ENCODE peak calls at places on chromosomes 3 and 15, in six cellular contexts. T is H9, C is mesenchymal stem cell, I is IMR-90, E is neuronal stem cell, D is H1. M is an unnamed sample. For H3K27me3, the result is how much of the 10 kb centered on the place peaks cover.

GRCh38 chr15:99421172-99421656 is 144.6 kb upstream of the MEF2A start:
- DNase-seq in T (no peak), C (peak), I (peak), E (no peak), D (no peak), M (no peak)

GRCh38 chr15:59186501-59186900 is 20.1 kb upstream of the LDHAL6B start:
- DNase-seq in T (no peak), C (peak), I (peak), E (no peak), D (no peak), M (no peak)

GRCh38 chr3:26653811-26654379 is 31.3 kb downstream of the LRRC3B start:
- DNase-seq in T (no peak), C (no peak), I (no peak), E (no peak), D (no peak), M (no peak)

GRCh38 chr3:40086890-40087884 is 222.3 kb upstream of the EIF1B start:
- DNase-seq in T (no peak), C (no peak), I (no peak), E (no peak), D (no peak), M (no peak)

GRCh38 chr15:63601026-63601726 is 4.0 kb downstream of the FBXL22 start:
- DNase-seq in T (no peak), C (peak), I (peak), E (peak), D (no peak), M (no peak)

GRCh38 chr15:92845109-92845508 is 55.0 kb upstream of the CHD2 start:
- DNase-seq in T (no peak), C (peak), I (peak), E (no peak), D (no peak), M (no peak)

GRCh38 chr3:36937492-36937891 is 7.4 kb downstream of the TRANK1 start:
- DNase-seq in T (no peak), C (no peak), I (no peak), E (no peak), D (no peak), M (no peak)

GRCh38 chr15:31552482-31553099 is 226.0 kb downstream of the KLF13 start:
- DNase-seq in T (no peak), C (no peak), I (peak), E (no peak), D (no peak), M (no peak)

GRCh38 chr3:48919215-48920138 is 835 bp downstream of the ARIH2 start:
- DNase-seq in T (peak), C (peak), I (peak), E (no peak), D (no peak), M (peak)

GRCh38 chr15:57656434-57656833 is 50.1 kb upstream of the POLR2M start:
- DNase-seq in T (no peak), C (no peak), I (no peak), E (no peak), D (no peak), M (no peak)
- H4K91ac ChIP-seq in T (no peak), C (no peak), I (no peak), E (no peak), D (no peak), M (no peak)

DNA sequence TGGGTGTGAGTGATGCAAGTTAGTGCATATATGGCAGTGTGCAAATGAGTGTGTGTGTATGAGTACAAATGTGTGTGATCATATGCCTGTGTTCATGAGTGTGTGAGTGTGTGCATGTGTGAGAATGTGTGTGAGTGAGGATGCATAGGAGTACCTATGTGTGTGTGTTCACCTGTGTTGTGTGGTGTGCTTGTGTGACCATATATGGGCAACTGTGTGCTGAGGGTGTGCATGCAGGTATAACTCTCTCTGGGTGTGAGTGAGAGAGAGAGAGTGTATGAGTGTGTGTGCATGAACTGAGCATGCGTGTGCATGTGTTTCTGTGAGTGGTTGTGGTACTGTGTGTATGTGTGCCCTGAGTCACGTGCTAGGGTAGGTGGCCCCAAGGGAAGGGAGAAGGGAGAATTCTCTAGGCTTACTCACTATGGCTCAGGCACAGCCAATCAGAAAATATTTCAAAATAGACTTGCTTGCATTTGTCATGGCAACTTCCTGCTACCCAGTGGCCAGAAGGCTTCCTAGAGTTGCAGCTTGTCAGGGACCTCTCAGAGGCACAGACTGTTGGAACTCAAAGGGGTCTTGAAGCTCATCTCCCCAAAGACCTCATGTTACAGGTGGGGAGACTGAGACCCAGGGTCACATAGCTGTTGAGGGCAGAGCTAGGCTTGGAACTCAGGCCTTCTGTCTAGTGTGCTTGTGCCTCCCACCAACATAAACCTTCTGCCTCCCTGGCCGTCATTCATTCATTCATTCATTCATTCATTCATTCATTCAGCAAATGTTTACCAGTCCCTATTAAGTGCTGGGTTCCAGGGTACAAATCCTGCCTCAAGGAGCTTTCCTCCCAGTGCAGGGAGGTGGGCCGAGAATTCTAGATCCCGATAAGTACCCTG is 10.6 kb upstream of the RFT1 start:
- DNase-seq in T (no peak), C (peak), I (peak), E (no peak), D (no peak), M (peak)
- H3K27ac ChIP-seq in T (no peak), C (no peak), I (peak), E (no peak), D (no peak), M (no peak)

DNA sequence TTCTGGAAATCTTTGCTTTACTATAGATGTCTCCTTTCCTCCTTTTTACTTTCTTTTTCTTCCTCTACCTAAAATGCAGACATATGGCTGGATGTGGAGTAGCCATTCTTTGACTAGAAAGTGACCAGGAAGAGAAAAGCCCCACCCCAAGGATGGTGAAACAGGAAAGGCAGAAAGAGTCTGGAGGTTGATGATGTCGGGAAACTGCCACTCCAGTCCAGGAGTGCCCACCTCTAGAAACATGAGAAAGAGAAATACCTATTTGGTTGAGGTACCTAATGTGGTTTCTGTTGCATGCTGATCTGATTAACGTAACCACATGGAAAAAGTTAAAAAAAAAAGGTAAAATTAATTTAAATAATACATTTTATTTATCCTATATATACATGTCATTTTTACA is 55.2 kb upstream of the SSR3 start:
- DNase-seq in T (no peak), C (no peak), I (no peak), E (no peak), D (no peak), M (no peak)
- H3K27me3 ChIP-seq in T (under half), C (under half), I (under half), E (under half), D (under half), M (under half)

GRCh38 chr3:195868336-195868865 is 40.0 kb downstream of the TNK2 start:
- DNase-seq in T (no peak), C (no peak), I (no peak), E (no peak), D (no peak), M (no peak)
- H4K91ac ChIP-seq in T (no peak), C (no peak), I (no peak), E (no peak), D (no peak), M (no peak)

GRCh38 chr3:107662109-107662477 is 139.3 kb downstream of the BBX start:
- DNase-seq in T (no peak), C (peak), I (peak), E (no peak), D (no peak), M (no peak)
- H3K27ac ChIP-seq in T (no peak), C (no peak), I (peak), E (no peak), D (no peak), M (no peak)